ENCODE peak calls at places on chromosome X, in ten cellular contexts. K, M, X, O, I, Q, V, Y, B and Z are unnamed samples.

GRCh38 chrX:153521034-153521433 is 3.6 kb downstream of the ATP2B3 start:
- DNase-seq in K (no peak), M (no peak), X (no peak), O (peak), I (no peak), Q (no peak), V (no peak), Y (peak), B (no peak), Z (no peak)

GRCh38 chrX:56783996-56784620 is 55.1 kb downstream of the NBDY start:
- DNase-seq in K (no peak), M (no peak), X (no peak), O (no peak), I (no peak), Q (no peak), V (no peak), Y (no peak), B (peak), Z (no peak)

GRCh38 chrX:115177941-115178340 is 11.3 kb upstream of the RBMXL3 start:
- DNase-seq in K (no peak), M (no peak), X (no peak), O (no peak), I (no peak), Q (no peak), V (no peak), Y (peak), B (no peak), Z (no peak)

GRCh38 chrX:9352683-9353430 is 112.0 kb upstream of the TBL1X start:
- DNase-seq in K (peak), M (no peak), X (no peak), O (peak), I (peak), Q (no peak), V (peak), Y (peak), B (no peak), Z (no peak)

GRCh38 chrX:129791336-129791735 is 11.6 kb downstream of the SASH3 start:
- DNase-seq in K (no peak), M (no peak), X (no peak), O (no peak), I (no peak), Q (no peak), V (no peak), Y (no peak), B (no peak), Z (no peak)

GRCh38 chrX:9880237-9880636 is 86.9 kb upstream of the CLDN34 start:
- DNase-seq in K (no peak), M (no peak), X (no peak), O (no peak), I (no peak), Q (no peak), V (no peak), Y (no peak), B (no peak), Z (no peak)

GRCh38 chrX:17435476-17435875 is 60.5 kb downstream of the NHS start:
- DNase-seq in K (no peak), M (no peak), X (no peak), O (no peak), I (no peak), Q (no peak), V (no peak), Y (no peak), B (no peak), Z (no peak)

GRCh38 chrX:110210417-110211139 is 107.3 kb downstream of the AMMECR1 start:
- DNase-seq in K (no peak), M (no peak), X (no peak), O (no peak), I (no peak), Q (peak), V (peak), Y (peak), B (no peak), Z (no peak)

GRCh38 chrX:11976663-11977062 is 161.6 kb upstream of the FRMPD4 start:
- DNase-seq in K (no peak), M (no peak), X (no peak), O (no peak), I (no peak), Q (no peak), V (no peak), Y (no peak), B (no peak), Z (no peak)

GRCh38 chrX:153395613-153396319 is 5.4 kb downstream of the PNMA6E start:
- DNase-seq in K (no peak), M (no peak), X (no peak), O (no peak), I (no peak), Q (no peak), V (no peak), Y (no peak), B (no peak), Z (no peak)

GRCh38 chrX:15107367-15107988 is 162.4 kb downstream of the ASB9 start:
- DNase-seq in K (no peak), M (no peak), X (no peak), O (no peak), I (no peak), Q (peak), V (no peak), Y (no peak), B (no peak), Z (no peak)

GRCh38 chrX:36950495-36951253 is 57.5 kb upstream of the FAM47C start:
- DNase-seq in K (no peak), M (no peak), X (no peak), O (no peak), I (no peak), Q (no peak), V (no peak), Y (no peak), B (no peak), Z (no peak)

GRCh38 chrX:118226060-118226428 is 109.4 kb upstream of the KLHL13 start:
- DNase-seq in K (no peak), M (no peak), X (no peak), O (no peak), I (no peak), Q (peak), V (peak), Y (no peak), B (no peak), Z (no peak)

GRCh38 chrX:53440631-53441517 is 6.7 kb upstream of the HSD17B10 start:
- DNase-seq in K (no peak), M (peak), X (peak), O (peak), I (peak), Q (peak), V (peak), Y (peak), B (peak), Z (peak)

GRCh38 chrX:38973327-38973726 is 172.1 kb downstream of the MID1IP1 start:
- DNase-seq in K (no peak), M (no peak), X (no peak), O (no peak), I (no peak), Q (no peak), V (no peak), Y (peak), B (no peak), Z (no peak)

GRCh38 chrX:47814853-47815252 is 21.8 kb upstream of the ZNF81 start:
- DNase-seq in K (no peak), M (no peak), X (no peak), O (no peak), I (no peak), Q (no peak), V (no peak), Y (no peak), B (no peak), Z (no peak)

GRCh38 chrX:120549483-120550452 is 11.0 kb downstream of the CUL4B start:
- DNase-seq in K (no peak), M (no peak), X (no peak), O (no peak), I (no peak), Q (peak), V (peak), Y (peak), B (no peak), Z (no peak)

GRCh38 chrX:74232859-74233258 is 71.1 kb upstream of the ZCCHC13 start:
- DNase-seq in K (no peak), M (no peak), X (no peak), O (no peak), I (no peak), Q (peak), V (peak), Y (peak), B (no peak), Z (no peak)

GRCh38 chrX:16640823-16641222 is 9.1 kb upstream of the S100G start:
- DNase-seq in K (no peak), M (no peak), X (no peak), O (no peak), I (no peak), Q (no peak), V (no peak), Y (no peak), B (no peak), Z (no peak)

GRCh38 chrX:19628006-19628575 is 112.8 kb upstream of the MAP3K15 start:
- DNase-seq in K (no peak), M (no peak), X (no peak), O (no peak), I (no peak), Q (no peak), V (no peak), Y (no peak), B (no peak), Z (no peak)

GRCh38 chrX:129743835-129744234 is 5.1 kb downstream of the XPNPEP2 start:
- DNase-seq in K (no peak), M (no peak), X (no peak), O (no peak), I (no peak), Q (no peak), V (no peak), Y (no peak), B (no peak), Z (no peak)

GRCh38 chrX:40056420-40056819 is 41.3 kb downstream of the BCOR start:
- DNase-seq in K (no peak), M (no peak), X (no peak), O (no peak), I (no peak), Q (no peak), V (no peak), Y (no peak), B (no peak), Z (no peak)

GRCh38 chrX:106249706-106250379 is 81.7 kb downstream of the PWWP3B start:
- DNase-seq in K (no peak), M (no peak), X (no peak), O (no peak), I (no peak), Q (no peak), V (no peak), Y (no peak), B (peak), Z (no peak)

GRCh38 chrX:135737361-135738071 is 24.1 kb downstream of the CT45A1 start:
- DNase-seq in K (no peak), M (no peak), X (no peak), O (no peak), I (no peak), Q (no peak), V (no peak), Y (peak), B (no peak), Z (no peak)

GRCh38 chrX:108001218-108001814 is 19.1 kb upstream of the TEX13B start:
- DNase-seq in K (peak), M (no peak), X (no peak), O (no peak), I (no peak), Q (no peak), V (peak), Y (peak), B (no peak), Z (peak)

GRCh38 chrX:135520022-135520552 is 373 bp upstream of the INTS6L start:
- DNase-seq in K (no peak), M (no peak), X (no peak), O (no peak), I (no peak), Q (no peak), V (peak), Y (peak), B (no peak), Z (no peak)

GRCh38 chrX:65406532-65406931 is 128.1 kb downstream of the LAS1L start:
- DNase-seq in K (no peak), M (no peak), X (no peak), O (no peak), I (no peak), Q (no peak), V (no peak), Y (no peak), B (no peak), Z (no peak)

GRCh38 chrX:72604112-72604511 is 31.5 kb upstream of the HDAC8 start:
- DNase-seq in K (no peak), M (no peak), X (no peak), O (no peak), I (no peak), Q (no peak), V (no peak), Y (no peak), B (no peak), Z (no peak)

GRCh38 chrX:132940727-132941162 is 17.7 kb downstream of the HS6ST2 start:
- DNase-seq in K (no peak), M (no peak), X (no peak), O (no peak), I (no peak), Q (peak), V (no peak), Y (no peak), B (no peak), Z (no peak)

GRCh38 chrX:151753313-151754041 is 18.9 kb downstream of the CNGA2 start:
- DNase-seq in K (no peak), M (peak), X (peak), O (peak), I (no peak), Q (peak), V (peak), Y (peak), B (peak), Z (peak)

GRCh38 chrX:31126205-31126604 is 54.4 kb upstream of the FTHL17 start:
- DNase-seq in K (no peak), M (no peak), X (no peak), O (no peak), I (no peak), Q (peak), V (peak), Y (peak), B (no peak), Z (no peak)

GRCh38 chrX:12885508-12885907 is 18.6 kb downstream of the TLR7 start:
- DNase-seq in K (no peak), M (no peak), X (no peak), O (no peak), I (no peak), Q (no peak), V (no peak), Y (no peak), B (no peak), Z (no peak)

GRCh38 chrX:16639966-16640365 is 10.0 kb upstream of the S100G start:
- DNase-seq in K (no peak), M (no peak), X (no peak), O (no peak), I (no peak), Q (no peak), V (no peak), Y (no peak), B (no peak), Z (no peak)

GRCh38 chrX:24014388-24015018 is 12.5 kb downstream of the KLHL15 start:
- DNase-seq in K (peak), M (no peak), X (peak), O (no peak), I (no peak), Q (no peak), V (no peak), Y (no peak), B (no peak), Z (no peak)

GRCh38 chrX:70664726-70665125 is 220.1 kb downstream of the DLG3 start:
- DNase-seq in K (no peak), M (no peak), X (no peak), O (no peak), I (no peak), Q (peak), V (peak), Y (peak), B (no peak), Z (peak)

GRCh38 chrX:134735015-134735414 is 76.7 kb upstream of the PLAC1 start:
- DNase-seq in K (no peak), M (no peak), X (no peak), O (no peak), I (no peak), Q (no peak), V (no peak), Y (no peak), B (no peak), Z (no peak)

GRCh38 chrX:11113731-11114130 is 2.6 kb downstream of the HCCS start:
- DNase-seq in K (no peak), M (no peak), X (no peak), O (no peak), I (peak), Q (peak), V (no peak), Y (no peak), B (no peak), Z (no peak)

GRCh38 chrX:41045960-41046567 is 39.2 kb upstream of the USP9X start:
- DNase-seq in K (no peak), M (no peak), X (no peak), O (no peak), I (no peak), Q (no peak), V (no peak), Y (peak), B (peak), Z (peak)

GRCh38 chrX:37958493-37959211 is 47.7 kb upstream of the SYTL5 start:
- DNase-seq in K (no peak), M (no peak), X (no peak), O (no peak), I (no peak), Q (peak), V (peak), Y (no peak), B (no peak), Z (no peak)

GRCh38 chrX:154600962-154601374 is 16.0 kb downstream of the CTAG1A start:
- DNase-seq in K (no peak), M (no peak), X (no peak), O (no peak), I (no peak), Q (peak), V (peak), Y (no peak), B (no peak), Z (no peak)

GRCh38 chrX:154605566-154605965 is 13.5 kb downstream of the CTAG1B start:
- DNase-seq in K (no peak), M (no peak), X (no peak), O (no peak), I (no peak), Q (no peak), V (no peak), Y (no peak), B (no peak), Z (no peak)

GRCh38 chrX:154602226-154602625 is 16.9 kb downstream of the CTAG1B start:
- DNase-seq in K (no peak), M (no peak), X (no peak), O (no peak), I (no peak), Q (no peak), V (no peak), Y (no peak), B (no peak), Z (no peak)

GRCh38 chrX:154602766-154603437 is 16.2 kb downstream of the CTAG1B start:
- DNase-seq in K (no peak), M (no peak), X (no peak), O (no peak), I (no peak), Q (no peak), V (no peak), Y (no peak), B (no peak), Z (no peak)

GRCh38 chrX:154603438-154604430 is 15.3 kb downstream of the CTAG1B start:
- DNase-seq in K (no peak), M (no peak), X (peak), O (no peak), I (no peak), Q (peak), V (peak), Y (peak), B (peak), Z (peak)
- H3K27ac ChIP-seq in K (no peak), M (no peak), X (no peak), O (no peak), I (no peak), Q (peak), V (no peak), Y (no peak), B (no peak), Z (no peak)

GRCh38 chrX:28585767-28586166 is 1.5 kb upstream of the IL1RAPL1 start:
- DNase-seq in K (no peak), M (no peak), X (no peak), O (no peak), I (no peak), Q (no peak), V (no peak), Y (no peak), B (no peak), Z (no peak)
- H3K27ac ChIP-seq in K (no peak), M (peak), X (peak), O (no peak), I (no peak), Q (no peak), V (no peak), Y (no peak), B (no peak), Z (no peak)

GRCh38 chrX:43618376-43619205 is 37.5 kb upstream of the MAOA start:
- DNase-seq in K (no peak), M (no peak), X (no peak), O (no peak), I (no peak), Q (no peak), V (no peak), Y (no peak), B (no peak), Z (no peak)
- H3K27ac ChIP-seq in K (no peak), M (no peak), X (no peak), O (no peak), I (peak), Q (no peak), V (no peak), Y (no peak), B (no peak), Z (no peak)

DNA sequence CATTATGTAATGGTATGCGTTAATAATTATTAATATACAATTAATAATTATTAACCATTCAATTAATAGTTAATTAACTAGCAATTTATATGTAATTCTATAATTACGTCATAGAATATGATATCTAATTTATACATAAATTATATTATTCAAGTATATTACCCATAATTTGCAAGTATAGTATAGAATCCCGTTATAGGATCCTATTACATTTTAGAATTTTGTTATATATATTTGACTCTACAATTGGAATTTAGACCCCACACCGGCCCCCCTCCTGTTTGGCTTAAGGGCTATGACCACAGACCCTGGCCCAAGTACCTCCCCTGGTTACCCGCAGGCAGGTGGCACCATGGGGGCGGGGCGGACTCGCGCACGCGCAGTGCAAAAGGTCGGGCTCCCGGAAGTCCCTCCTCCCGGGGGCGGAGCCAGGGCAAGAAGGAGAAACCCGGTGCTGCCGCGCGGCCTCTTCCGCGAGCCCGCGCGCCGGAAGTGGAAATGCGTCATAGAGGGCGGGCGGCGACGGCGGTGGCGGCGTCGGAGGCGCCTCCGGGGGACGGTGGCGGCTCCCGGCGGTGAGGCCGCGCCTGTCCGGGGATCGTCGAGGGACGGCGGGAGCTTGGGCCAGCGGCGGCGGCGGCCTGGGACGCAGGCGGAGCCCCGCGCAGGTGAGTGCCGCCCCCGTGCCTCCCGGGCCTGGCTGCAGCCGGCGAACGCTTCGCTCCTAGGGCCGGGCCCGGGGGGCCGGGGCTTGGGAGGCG is at the start of gene AKAP17A:
- DNase-seq in K (peak), M (peak), X (peak), O (peak), I (peak), Q (peak), V (peak), Y (peak), B (peak), Z (peak)
- H3K27ac ChIP-seq in K (peak), M (peak), X (peak), O (peak), I (peak), Q (peak), V (peak), Y (peak), B (peak), Z (peak)